ENCODE peak calls at places on chromosomes 11 and 22, in ten cellular contexts. C is prostate gland, M is stomach, U is sigmoid colon, V is GM12892, Y is HCT116, E is upper lobe of left lung, R is spleen, J is breast epithelium, L is K562. O is an unnamed sample.

GRCh38 chr11:2893935-2894334 is 8.4 kb upstream of the CDKN1C start:
- DNase-seq in C (no peak), M (no peak), U (no peak), V (no peak), Y (no peak), E (no peak), R (no peak), J (no peak), L (no peak), O (no peak)

GRCh38 chr11:30917859-30918478 is 331.8 kb upstream of the MPPED2 start:
- DNase-seq in C (peak; percentile 12), M (no peak), U (no peak), V (peak; percentile 1), Y (peak; percentile 27), E (no peak), R (no peak), J (no peak), L (peak; percentile 50), O (no peak)

GRCh38 chr22:31898911-31899310 is 45.4 kb upstream of the YWHAH start:
- DNase-seq in C (no peak), M (no peak), U (no peak), V (no peak), Y (no peak), E (no peak), R (peak; percentile 6), J (no peak), L (no peak), O (no peak)

GRCh38 chr22:31253949-31254348 is 38.3 kb downstream of the PIK3IP1 start:
- DNase-seq in C (peak; percentile 98), M (peak; percentile 89), U (peak; percentile 39), V (no peak), Y (no peak), E (no peak), R (no peak), J (peak; percentile 88), L (no peak), O (peak; percentile 79)

GRCh38 chr11:71300187-71300586 is 47.8 kb upstream of the SHANK2 start:
- DNase-seq in C (no peak), M (no peak), U (no peak), V (no peak), Y (no peak), E (no peak), R (no peak), J (no peak), L (no peak), O (no peak)

GRCh38 chr11:110374921-110375320 is 54.8 kb upstream of the FDX1 start:
- DNase-seq in C (no peak), M (no peak), U (no peak), V (no peak), Y (no peak), E (no peak), R (no peak), J (no peak), L (peak; percentile 45), O (no peak)

GRCh38 chr11:126403658-126404057 is 48.2 kb downstream of the ST3GAL4 start:
- DNase-seq in C (no peak), M (no peak), U (no peak), V (peak; percentile 51), Y (no peak), E (no peak), R (peak; percentile 54), J (no peak), L (no peak), O (no peak)

GRCh38 chr11:107999759-108000455 is 8.8 kb upstream of the CUL5 start:
- DNase-seq in C (no peak), M (no peak), U (no peak), V (peak; percentile 42), Y (peak; percentile 74), E (no peak), R (no peak), J (no peak), L (peak; percentile 80), O (no peak)

DNA sequence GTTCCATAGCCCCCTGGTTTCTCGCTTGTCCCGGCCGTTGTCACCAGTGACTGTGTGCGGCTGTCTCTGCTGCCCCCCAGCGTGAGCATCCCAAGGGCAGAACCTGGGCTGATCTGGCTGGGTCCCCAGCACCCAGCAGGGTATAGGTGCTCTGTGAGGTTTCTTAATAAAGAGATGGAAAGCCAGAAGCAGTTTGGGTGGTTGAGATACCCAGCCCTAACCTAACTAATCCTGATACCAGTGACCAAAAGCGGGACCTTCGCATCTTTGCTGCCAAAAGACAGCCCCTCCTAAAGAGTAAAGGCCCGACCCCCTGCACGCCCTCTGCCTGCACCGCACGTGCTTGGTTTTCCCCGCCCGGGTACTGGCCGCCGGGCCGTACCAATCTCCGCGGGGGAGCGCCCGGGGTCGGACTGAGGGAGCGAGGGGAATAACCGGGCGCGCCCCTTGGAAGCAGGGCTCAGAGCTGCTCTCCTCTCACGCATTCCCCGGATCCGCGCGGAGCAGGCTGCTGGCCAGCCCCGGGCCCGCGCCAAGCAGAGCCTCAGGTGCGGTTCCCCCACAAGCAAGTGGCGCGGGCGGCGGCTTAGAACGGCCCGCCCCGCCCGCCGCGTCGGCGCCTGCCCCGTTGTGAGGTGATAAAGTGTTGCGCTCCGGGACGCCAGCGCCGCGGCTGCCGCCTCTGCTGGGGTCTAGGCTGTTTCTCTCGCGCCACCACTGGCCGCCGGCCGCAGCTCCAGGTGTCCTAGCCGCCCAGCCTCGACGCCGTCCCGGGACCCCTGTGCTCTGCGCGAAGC is at the start of gene DGAT2:
- DNase-seq in C (peak; percentile 61), M (peak; percentile 82), U (peak; percentile 76), V (peak; percentile 83), Y (peak; percentile 47), E (peak; percentile 97), R (peak; percentile 96), J (peak; percentile 57), L (peak; percentile 94), O (peak; percentile 85)
- TF ChIP-seq POLR2AphosphoS5 in C (peak; percentile 31), M (no peak), U (no peak), V (peak; percentile 68), Y (peak; percentile 59), E (peak; percentile 6), R (peak; percentile 60), J (peak; percentile 31), L (no peak), O (no peak)

GRCh38 chr11:47611240-47611863 is 17.1 kb upstream of the C1QTNF4 start:
- DNase-seq in C (no peak), M (no peak), U (no peak), V (no peak), Y (no peak), E (no peak), R (peak; percentile 36), J (no peak), L (no peak), O (no peak)
- TF ChIP-seq POLR2A in C (no peak), M (no peak), U (no peak), V (no peak), Y (no peak), E (no peak), R (no peak), J (no peak), L (no peak), O (no peak)

GRCh38 chr11:1513326-1514296 is 27.0 kb upstream of the MOB2 start:
- DNase-seq in C (no peak), M (no peak), U (no peak), V (no peak), Y (no peak), E (no peak), R (peak; percentile 72), J (no peak), L (no peak), O (no peak)

GRCh38 chr11:1516273-1517067 is 29.9 kb upstream of the MOB2 start:
- DNase-seq in C (no peak), M (no peak), U (no peak), V (no peak), Y (no peak), E (no peak), R (peak; percentile 41), J (no peak), L (no peak), O (no peak)

GRCh38 chr11:1517117-1518005 is 30.8 kb upstream of the MOB2 start:
- DNase-seq in C (no peak), M (no peak), U (no peak), V (no peak), Y (no peak), E (no peak), R (peak; percentile 61), J (no peak), L (no peak), O (no peak)

GRCh38 chr11:1514349-1515061 is 27.9 kb upstream of the MOB2 start:
- DNase-seq in C (no peak), M (no peak), U (peak; percentile 84), V (no peak), Y (no peak), E (peak; percentile 61), R (peak; percentile 72), J (no peak), L (no peak), O (no peak)

DNA sequence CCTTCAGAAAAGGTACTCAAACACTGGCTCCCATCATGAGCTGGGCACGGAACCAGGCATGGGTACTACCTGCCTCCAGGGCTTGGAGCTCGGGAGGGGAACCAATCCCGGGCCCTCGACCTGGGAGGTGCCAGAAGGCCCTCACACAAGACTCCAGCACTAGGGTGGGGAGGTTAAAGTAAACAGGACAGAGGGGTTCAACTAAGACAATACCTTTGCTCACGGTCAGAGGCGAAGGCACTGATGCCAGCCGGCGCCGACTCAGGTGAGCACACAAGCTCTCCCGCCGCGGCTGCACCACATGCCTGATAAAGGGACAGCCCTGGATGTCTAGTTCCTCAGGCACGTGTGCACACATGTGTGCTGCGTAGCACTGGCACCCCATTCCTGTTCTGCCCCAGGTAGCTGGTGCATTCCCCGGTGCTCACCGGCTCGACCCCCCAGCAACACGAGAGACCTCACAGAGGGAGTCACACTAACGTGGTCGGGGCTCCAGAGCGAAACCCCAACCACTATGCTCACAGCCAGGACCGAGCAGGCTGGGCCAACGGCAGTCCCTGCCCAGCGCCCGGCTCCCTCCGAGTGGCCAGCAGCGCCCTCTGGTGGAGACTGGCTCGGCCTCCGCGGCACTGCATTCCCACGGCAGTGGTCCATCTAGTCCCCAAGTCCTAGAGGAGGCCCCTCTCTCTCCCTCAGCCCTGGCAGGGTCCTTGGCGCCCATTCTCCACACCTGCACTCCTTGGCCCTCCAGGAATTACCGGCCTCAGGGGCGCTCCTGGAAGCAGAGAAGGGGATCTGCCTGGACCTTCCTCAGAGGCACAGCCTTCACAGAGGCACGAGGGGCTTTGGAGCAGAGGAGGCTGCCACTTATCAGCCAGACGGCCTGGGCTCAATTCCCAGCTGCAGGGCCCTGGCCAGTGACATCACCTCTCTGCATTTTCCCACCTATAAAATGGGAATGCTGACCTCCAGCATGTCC is 28.8 kb upstream of the MOB2 start:
- DNase-seq in C (peak; percentile 72), M (peak; percentile 85), U (peak; percentile 88), V (peak; percentile 91), Y (peak; percentile 6), E (peak; percentile 96), R (peak; percentile 93), J (peak; percentile 88), L (peak; percentile 75), O (no peak)
- TF ChIP-seq POLR2AphosphoS5 in C (peak; percentile 49), M (no peak), U (no peak), V (no peak), Y (no peak), E (no peak), R (peak; percentile 41), J (no peak), L (no peak), O (no peak)

GRCh38 chr11:64180871-64181270 is 5.1 kb upstream of the STIP1 start:
- DNase-seq in C (no peak), M (no peak), U (no peak), V (no peak), Y (no peak), E (no peak), R (no peak), J (no peak), L (no peak), O (no peak)

GRCh38 chr11:64183890-64184289 is 2.1 kb upstream of the STIP1 start:
- DNase-seq in C (no peak), M (no peak), U (no peak), V (no peak), Y (no peak), E (no peak), R (no peak), J (no peak), L (no peak), O (no peak)

GRCh38 chr11:64178203-64178602 is 7.8 kb upstream of the STIP1 start:
- DNase-seq in C (no peak), M (no peak), U (no peak), V (no peak), Y (no peak), E (no peak), R (no peak), J (no peak), L (no peak), O (no peak)

GRCh38 chr11:64179221-64179620 is 6.8 kb upstream of the STIP1 start:
- DNase-seq in C (no peak), M (no peak), U (no peak), V (no peak), Y (no peak), E (no peak), R (no peak), J (no peak), L (no peak), O (no peak)

GRCh38 chr11:64181506-64182411 is 4.2 kb upstream of the STIP1 start:
- DNase-seq in C (peak; percentile 81), M (peak; percentile 93), U (peak; percentile 98), V (peak; percentile 49), Y (peak; percentile 72), E (peak; percentile 88), R (peak; percentile 90), J (peak; percentile 87), L (peak; percentile 95), O (peak; percentile 96)
- TF ChIP-seq POLR2A in C (peak; percentile 87), M (peak; percentile 64), U (peak; percentile 83), V (peak; percentile 46), Y (peak; percentile 92), E (peak; percentile 62), R (no peak), J (peak; percentile 17), L (peak; percentile 67), O (peak; percentile 48)